ENCODE peak calls at places on chromosomes 12 and 14, in nine cellular contexts. M is IMR-90, A is GM12878, H is ovary, O is osteoblast, S is left ventricle myocardium inferior, D is A549, B is kidney, Z is pancreas. N is an unnamed sample.

GRCh38 chr12:79618848-79619404 is 71.8 kb downstream of the PAWR start:
- DNase-seq in M (peak; percentile 75), A (no peak), H (no peak), O (no peak), S (no peak), D (peak; percentile 34), B (no peak), Z (no peak), N (peak; percentile 73)

GRCh38 chr14:28102814-28103213 is 663.8 kb upstream of the FOXG1 start:
- DNase-seq in M (no peak), A (no peak), H (no peak), O (no peak), S (no peak), D (no peak), B (no peak), Z (no peak), N (peak; percentile 11)

GRCh38 chr14:22558221-22558913 is 30.7 kb downstream of the DAD1 start:
- DNase-seq in M (no peak), A (no peak), H (no peak), O (peak; percentile 8), S (no peak), D (no peak), B (no peak), Z (no peak), N (no peak)

GRCh38 chr12:88393017-88393767 is 187.1 kb downstream of the KITLG start:
- DNase-seq in M (peak; percentile 35), A (no peak), H (no peak), O (no peak), S (no peak), D (peak; percentile 53), B (no peak), Z (no peak), N (no peak)

GRCh38 chr12:45216983-45217485 is 1.1 kb downstream of the ANO6 start:
- DNase-seq in M (no peak), A (no peak), H (no peak), O (no peak), S (no peak), D (no peak), B (no peak), Z (no peak), N (no peak)

GRCh38 chr12:124381454-124382207 is 86.7 kb downstream of the RFLNA start:
- DNase-seq in M (peak; percentile 59), A (no peak), H (peak; percentile 92), O (peak; percentile 97), S (peak; percentile 96), D (peak; percentile 93), B (peak; percentile 98), Z (peak; percentile 79), N (peak; percentile 75)

GRCh38 chr14:40119765-40120164 is 687.5 kb upstream of the FBXO33 start:
- DNase-seq in M (no peak), A (no peak), H (no peak), O (no peak), S (no peak), D (no peak), B (no peak), Z (no peak), N (no peak)

GRCh38 chr14:100585448-100586152 is 1.6 kb downstream of the BEGAIN start:
- DNase-seq in M (no peak), A (no peak), H (no peak), O (peak; percentile 80), S (peak; percentile 6), D (no peak), B (peak; percentile 73), Z (no peak), N (no peak)

GRCh38 chr14:94044476-94045091 is 18.4 kb downstream of the OTUB2 start:
- DNase-seq in M (no peak), A (no peak), H (no peak), O (no peak), S (no peak), D (no peak), B (no peak), Z (no peak), N (no peak)

GRCh38 chr12:24898185-24898584 is 50.7 kb downstream of the BCAT1 start:
- DNase-seq in M (no peak), A (no peak), H (no peak), O (no peak), S (no peak), D (no peak), B (no peak), Z (no peak), N (no peak)

GRCh38 chr14:38646391-38646790 is 390.5 kb upstream of the CLEC14A start:
- DNase-seq in M (no peak), A (no peak), H (no peak), O (no peak), S (no peak), D (no peak), B (peak; percentile 15), Z (no peak), N (no peak)

GRCh38 chr12:122981036-122981471 is 573 bp downstream of the ARL6IP4 start:
- DNase-seq in M (no peak), A (no peak), H (no peak), O (peak; percentile 91), S (no peak), D (no peak), B (peak; percentile 71), Z (no peak), N (no peak)

GRCh38 chr14:103562385-103563088 is at the start of the genes BAG5 and COA8:
- DNase-seq in M (peak; percentile 75), A (peak; percentile 35), H (peak; percentile 79), O (peak; percentile 99), S (peak; percentile 88), D (peak; percentile 89), B (peak; percentile 97), Z (peak; percentile 83), N (peak; percentile 87)

DNA sequence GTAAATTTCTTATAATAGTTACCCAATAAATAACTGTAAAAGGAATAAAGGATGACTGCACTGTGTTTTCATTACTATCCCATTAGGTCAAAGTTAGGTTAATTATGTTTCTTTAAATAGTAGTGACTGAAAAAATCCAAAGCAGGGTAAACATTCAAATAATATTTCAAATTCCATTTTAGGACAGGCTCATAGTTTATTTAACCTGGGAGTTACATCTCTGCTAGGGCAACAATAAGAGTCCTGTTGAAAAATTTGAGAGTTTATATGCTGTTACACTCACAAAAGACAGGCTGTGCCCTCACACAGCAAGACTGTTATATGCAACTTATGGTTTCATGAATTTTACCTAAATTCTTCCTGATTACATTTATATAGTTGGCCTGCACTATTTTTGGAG is 8.0 kb downstream of the ERP27 start:
- DNase-seq in M (peak; percentile 27), A (no peak), H (no peak), O (no peak), S (no peak), D (no peak), B (no peak), Z (no peak), N (no peak)
- TF ChIP-seq CTCF in M (peak; percentile 35), A (no peak), H (no peak), O (no peak), S (no peak), D (no peak), B (peak; percentile 20), Z (no peak), N (no peak)

GRCh38 chr14:54652188-54652889 is 85.4 kb downstream of the SAMD4A start:
- DNase-seq in M (peak; percentile 100), A (no peak), H (peak; percentile 74), O (peak; percentile 87), S (peak; percentile 84), D (peak; percentile 94), B (peak; percentile 91), Z (peak; percentile 65), N (peak; percentile 95)

GRCh38 chr14:54654600-54654999 is 87.7 kb downstream of the SAMD4A start:
- DNase-seq in M (no peak), A (no peak), H (no peak), O (peak; percentile 9), S (no peak), D (no peak), B (no peak), Z (no peak), N (no peak)

GRCh38 chr14:54653764-54654469 is 87.0 kb downstream of the SAMD4A start:
- DNase-seq in M (peak; percentile 88), A (no peak), H (no peak), O (peak; percentile 79), S (peak; percentile 55), D (peak; percentile 25), B (peak; percentile 84), Z (no peak), N (no peak)

GRCh38 chr14:54651649-54652048 is 84.7 kb downstream of the SAMD4A start:
- DNase-seq in M (no peak), A (no peak), H (no peak), O (no peak), S (no peak), D (peak; percentile 10), B (no peak), Z (no peak), N (no peak)

DNA sequence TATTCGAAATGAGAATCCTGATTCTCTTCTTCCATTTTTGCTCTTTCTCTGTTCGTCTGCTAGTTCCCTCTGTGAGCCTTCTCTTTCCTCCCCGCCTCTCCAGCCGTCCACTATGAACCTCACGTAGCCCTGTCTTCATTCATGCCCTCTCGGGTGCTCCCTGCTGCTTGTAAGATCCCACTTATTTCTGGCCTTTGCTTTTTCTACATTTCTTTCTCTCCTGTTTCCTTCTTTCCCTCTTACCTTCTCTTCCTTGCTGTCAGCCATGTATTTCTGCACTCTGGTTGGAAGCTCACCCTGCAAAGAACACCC is 85.9 kb downstream of the SAMD4A start:
- DNase-seq in M (no peak), A (no peak), H (no peak), O (no peak), S (no peak), D (no peak), B (no peak), Z (no peak), N (no peak)
- H3K27ac ChIP-seq in M (peak overlapping the region; percentile 99), A (no peak overlapping the region), H (peak overlapping the region; percentile 59), O (peak overlapping the region; percentile 98), S (peak overlapping the region; percentile 90), D (peak overlapping the region; percentile 88), B (peak overlapping the region; percentile 80), Z (peak overlapping the region; percentile 71), N (peak overlapping the region; percentile 81)

GRCh38 chr12:39123580-39123979 is 218.2 kb upstream of the CPNE8 start:
- DNase-seq in M (no peak), A (no peak), H (no peak), O (no peak), S (no peak), D (no peak), B (no peak), Z (no peak), N (no peak)
- TF ChIP-seq CTCF in M (no peak), A (no peak), H (no peak), O (no peak), S (no peak), D (no peak), B (no peak), Z (no peak), N (no peak)

GRCh38 chr12:54135621-54136027 is 53.2 kb downstream of the SMUG1 start:
- DNase-seq in M (no peak), A (no peak), H (no peak), O (no peak), S (no peak), D (no peak), B (peak; percentile 71), Z (no peak), N (no peak)
- H3K27ac ChIP-seq in M (no peak overlapping the region), A (no peak overlapping the region), H (no peak overlapping the region), O (no peak overlapping the region), S (no peak overlapping the region), D (no peak overlapping the region), B (peak overlapping the region; percentile 37), Z (no peak overlapping the region), N (no peak overlapping the region)

GRCh38 chr12:7628401-7628961 is 37.2 kb downstream of the APOBEC1 start:
- DNase-seq in M (no peak), A (no peak), H (no peak), O (peak; percentile 63), S (no peak), D (no peak), B (no peak), Z (no peak), N (no peak)
- TF ChIP-seq CTCF in M (no peak), A (no peak), H (no peak), O (no peak), S (no peak), D (no peak), B (no peak), Z (no peak), N (no peak)

N was measured in RWPE1.